ENCODE peak calls at places on chromosomes 1 and 21, in six cellular contexts. I, Z, D, S, N and W are unnamed samples.
A peak's percentile ranks its signal among the peaks of the same experiment; 100 is the strongest.

GRCh38 chr21:36701912-36702621 is 3.2 kb downstream of the SIM2 start:
- DNase-seq in N (no peak), S (no peak), Z (no peak), I (no peak), D (no peak), W (no peak)

GRCh38 chr1:119139393-119139792 is 1.1 kb downstream of the WARS2 start:
- DNase-seq in Z (peak; percentile 36), D (no peak), N (no peak), I (no peak), S (no peak), W (no peak)

GRCh38 chr1:157091186-157091585 is 8.4 kb downstream of the ETV3L start:
- DNase-seq in N (no peak), I (no peak), D (no peak), S (no peak), Z (no peak), W (no peak)

GRCh38 chr1:12475947-12476346 is 142.1 kb downstream of the DHRS3 start:
- DNase-seq in S (no peak), D (no peak), N (no peak), I (no peak), Z (no peak), W (no peak)

GRCh38 chr1:238562376-238562775 is 671.7 kb upstream of the ZP4 start:
- DNase-seq in N (no peak), I (no peak), S (peak; percentile 36), D (peak; percentile 25), Z (no peak), W (peak; percentile 64)

GRCh38 chr1:206924549-206925115 is 2.9 kb upstream of the FCMR start:
- DNase-seq in N (no peak), Z (no peak), I (no peak), S (no peak), D (no peak), W (no peak)

GRCh38 chr21:33374874-33375644 is 28.2 kb upstream of the IFNGR2 start:
- DNase-seq in I (no peak), N (no peak), D (no peak), S (no peak), Z (no peak), W (no peak)

GRCh38 chr1:65890201-65890600 is 97.5 kb downstream of the PDE4B start:
- DNase-seq in I (no peak), Z (no peak), S (no peak), N (no peak), D (no peak), W (no peak)

GRCh38 chr1:226631229-226632000 is 82.9 kb downstream of the STUM start:
- DNase-seq in D (no peak), S (no peak), Z (no peak), N (no peak), I (no peak), W (no peak)

GRCh38 chr1:240701412-240701811 is 89.5 kb upstream of the GREM2 start:
- DNase-seq in Z (no peak), S (peak; percentile 85), I (no peak), D (peak; percentile 29), N (no peak), W (no peak)

GRCh38 chr1:78369546-78369945 is 121.2 kb upstream of the PTGFR start:
- DNase-seq in Z (no peak), D (peak; percentile 15), S (peak; percentile 32), N (no peak), I (no peak), W (peak; percentile 35)

GRCh38 chr1:110535985-110536384 is 17.0 kb upstream of the KCNA10 start:
- DNase-seq in D (no peak), S (no peak), N (no peak), Z (no peak), I (no peak), W (no peak)

GRCh38 chr1:111904478-111905218 is 84.8 kb downstream of the KCND3 start:
- DNase-seq in Z (no peak), S (peak; percentile 7), D (no peak), N (peak; percentile 38), I (no peak), W (peak; percentile 47)

GRCh38 chr1:113291777-113292659 is 98.3 kb upstream of the MAGI3 start:
- DNase-seq in I (no peak), D (no peak), N (no peak), Z (no peak), S (no peak), W (no peak)

GRCh38 chr1:211259596-211260126 is 495 bp downstream of the RCOR3 start:
- DNase-seq in N (peak; percentile 64), D (peak; percentile 78), Z (peak; percentile 72), S (peak; percentile 80), I (peak; percentile 56), W (no peak)

GRCh38 chr1:85672031-85672430 is 36.2 kb downstream of the ZNHIT6 start:
- DNase-seq in N (no peak), Z (no peak), S (no peak), D (no peak), I (no peak), W (no peak)

GRCh38 chr1:215710340-215710971 is 143.4 kb downstream of the KCTD3 start:
- DNase-seq in Z (no peak), S (peak; percentile 80), N (no peak), I (no peak), D (peak; percentile 54), W (peak; percentile 74)

GRCh38 chr1:1430114-1430982 is 5.1 kb upstream of the VWA1 start:
- DNase-seq in N (peak; percentile 87), Z (no peak), S (peak; percentile 27), D (peak; percentile 91), I (peak; percentile 63), W (no peak)

GRCh38 chr1:217907504-217907903 is 276.4 kb downstream of the SPATA17 start:
- DNase-seq in S (peak; percentile 28), D (no peak), Z (no peak), I (no peak), N (no peak), W (peak; percentile 50)

GRCh38 chr1:46670134-46670533 is 1.5 kb upstream of the TEX38 start:
- DNase-seq in I (no peak), Z (no peak), N (no peak), D (no peak), S (no peak), W (no peak)

GRCh38 chr1:21563971-21564370 is 54.7 kb downstream of the ALPL start:
- DNase-seq in N (no peak), D (no peak), S (no peak), Z (no peak), I (no peak), W (no peak)

GRCh38 chr21:44708213-44708865 is 3.0 kb downstream of the TSPEAR start:
- DNase-seq in N (no peak), I (no peak), S (no peak), D (no peak), Z (no peak), W (no peak)

GRCh38 chr21:23003951-23004350 is 2005.7 kb downstream of the NCAM2 start:
- DNase-seq in I (no peak), D (no peak), Z (no peak), S (no peak), N (no peak), W (no peak)

GRCh38 chr1:91020967-91021685 is 709 bp downstream of the ZNF644 start:
- DNase-seq in Z (peak; percentile 74), S (peak; percentile 91), N (peak; percentile 56), I (peak; percentile 61), D (peak; percentile 84), W (peak; percentile 78)

GRCh38 chr1:6353948-6354658 is 39.5 kb downstream of the ACOT7 start:
- DNase-seq in S (no peak), I (peak; percentile 66), Z (no peak), D (peak; percentile 42), N (peak; percentile 66), W (no peak)

GRCh38 chr1:2548068-2548589 is 8.0 kb upstream of the TNFRSF14 start:
- DNase-seq in Z (peak; percentile 82), S (peak; percentile 82), D (peak; percentile 73), N (peak; percentile 83), I (peak; percentile 89), W (peak; percentile 83)

GRCh38 chr1:97919568-97920261 is 1.1 kb downstream of the DPYD start:
- DNase-seq in N (no peak), D (peak; percentile 51), I (no peak), S (peak; percentile 64), Z (no peak), W (no peak)

GRCh38 chr1:22039594-22040347 is 12.7 kb upstream of the CDC42 start:
- DNase-seq in Z (peak; percentile 96), S (peak; percentile 74), N (peak; percentile 69), I (peak; percentile 85), D (peak; percentile 88), W (peak; percentile 68)

GRCh38 chr1:98045211-98046030 is 124.6 kb upstream of the DPYD start:
- DNase-seq in Z (no peak), S (peak; percentile 81), I (no peak), D (peak; percentile 73), N (no peak), W (peak; percentile 56)

GRCh38 chr1:211829343-211830054 is 1.1 kb downstream of the LPGAT1 start:
- DNase-seq in Z (no peak), N (peak; percentile 31), D (peak; percentile 7), S (peak; percentile 56), I (no peak), W (peak; percentile 35)

GRCh38 chr1:50257029-50257428 is 148.3 kb downstream of the ELAVL4 start:
- DNase-seq in N (no peak), S (peak; percentile 20), Z (no peak), D (no peak), I (no peak), W (no peak)

GRCh38 chr1:21299007-21299406 is 8.7 kb upstream of the ECE1 start:
- DNase-seq in N (no peak), D (no peak), I (no peak), S (no peak), Z (no peak), W (peak; percentile 71)

GRCh38 chr1:62232885-62233284 is 38.2 kb downstream of the L1TD1 start:
- DNase-seq in N (no peak), Z (no peak), I (no peak), D (no peak), S (no peak), W (peak; percentile 82)

DNA sequence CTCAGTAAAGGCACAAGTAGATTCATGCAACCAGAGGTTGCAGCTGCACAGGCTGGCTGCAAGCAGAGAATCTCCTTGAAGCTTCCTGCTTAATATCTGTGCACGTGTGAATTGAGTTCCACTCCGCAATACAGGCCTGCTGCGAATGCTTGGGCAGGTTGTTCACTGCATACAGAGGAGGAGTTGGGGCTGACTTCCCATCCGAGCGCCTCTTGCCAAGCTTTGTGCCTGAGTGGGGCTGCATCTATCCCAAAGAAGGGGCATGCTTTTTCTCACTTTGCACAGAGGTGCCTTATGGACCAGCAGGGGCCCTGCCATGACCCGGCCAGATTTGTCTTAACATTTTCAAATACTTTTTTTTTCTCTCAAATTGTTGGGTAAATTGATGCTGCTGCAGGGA is 17.9 kb upstream of the PADI1 start:
- DNase-seq in S (no peak), D (no peak), N (no peak), I (no peak), Z (no peak), W (no peak)
- H3K4me3 ChIP-seq in S (no peak overlapping the region), D (no peak overlapping the region), N (no peak overlapping the region), I (no peak overlapping the region), Z (no peak overlapping the region), W (no peak overlapping the region)

GRCh38 chr1:184050631-184051030 is 899 bp upstream of the TSEN15 start:
- DNase-seq in Z (no peak), S (peak; percentile 40), D (peak; percentile 36), N (no peak), I (no peak), W (no peak)
- H3K4me3 ChIP-seq in Z (peak overlapping the region; percentile 86), S (peak overlapping the region; percentile 98), D (no peak overlapping the region), N (peak overlapping the region; percentile 91), I (no peak overlapping the region), W (no peak overlapping the region)

GRCh38 chr1:213103377-213104306 is 52.6 kb downstream of the RPS6KC1 start:
- DNase-seq in D (no peak), Z (no peak), I (no peak), N (no peak), S (no peak), W (no peak)
- H3K4me3 ChIP-seq in D (no peak overlapping the region), Z (no peak overlapping the region), I (no peak overlapping the region), N (no peak overlapping the region), S (no peak overlapping the region), W (no peak overlapping the region)

GRCh38 chr21:41926068-41926806 is 27.6 kb downstream of the C2CD2 start:
- DNase-seq in I (no peak), N (no peak), D (peak; percentile 65), S (peak; percentile 76), Z (peak; percentile 26), W (peak; percentile 36)
- H3K4me3 ChIP-seq in I (peak overlapping the region; percentile 14), N (peak overlapping the region; percentile 61), D (peak overlapping the region; percentile 43), S (peak overlapping the region; percentile 69), Z (peak overlapping the region; percentile 53), W (peak overlapping the region; percentile 26)